ENCODE peak calls at places on chromosomes 11 and 22, in eight cellular contexts. M is nephron progenitor cell; Y is foreskin fibroblast; W is cardiac muscle cell; P is BJ; F is H9; I is vagina; J is CD4-positive, alpha-beta T cell. B is an unnamed sample.

GRCh38 chr11:65266210-65266609 is 4.4 kb downstream of the POLA2 start:
- DNase-seq in M (no peak), Y (no peak), W (no peak), P (no peak), F (no peak), I (no peak), J (no peak), B (no peak)

GRCh38 chr11:11960687-11961086 is 47.7 kb downstream of the DKK3 start:
- DNase-seq in M (no peak), Y (no peak), W (no peak), P (no peak), F (no peak), I (no peak), J (no peak), B (no peak)

GRCh38 chr22:30408388-30409101 is 11.7 kb downstream of the SEC14L2 start:
- DNase-seq in M (no peak), Y (peak; percentile 77), W (no peak), P (peak; percentile 62), F (no peak), I (no peak), J (no peak), B (no peak)

GRCh38 chr11:59616396-59616982 is 915 bp upstream of the OSBP start:
- DNase-seq in M (no peak), Y (no peak), W (no peak), P (no peak), F (no peak), I (no peak), J (no peak), B (no peak)

GRCh38 chr11:44638032-44638431 is 72.6 kb downstream of the CD82 start:
- DNase-seq in M (no peak), Y (no peak), W (peak; percentile 41), P (no peak), F (no peak), I (no peak), J (no peak), B (no peak)

GRCh38 chr11:45022294-45023064 is 71.8 kb upstream of the TP53I11 start:
- DNase-seq in M (no peak), Y (no peak), W (peak; percentile 53), P (no peak), F (no peak), I (no peak), J (no peak), B (no peak)

GRCh38 chr22:48320048-48320655 is 1507.5 kb downstream of the BRD1 start:
- DNase-seq in M (no peak), Y (no peak), W (no peak), P (no peak), F (no peak), I (no peak), J (no peak), B (no peak)

GRCh38 chr11:128549256-128549944 is 38.0 kb downstream of the ETS1 start:
- DNase-seq in M (no peak), Y (no peak), W (peak; percentile 92), P (no peak), F (no peak), I (no peak), J (no peak), B (no peak)

GRCh38 chr11:520428-521178 is 13.6 kb upstream of the RNH1 start:
- DNase-seq in M (no peak), Y (no peak), W (no peak), P (no peak), F (peak; percentile 33), I (no peak), J (no peak), B (no peak)

GRCh38 chr11:515131-515530 is 8.1 kb upstream of the RNH1 start:
- DNase-seq in M (no peak), Y (no peak), W (no peak), P (no peak), F (no peak), I (no peak), J (no peak), B (no peak)

GRCh38 chr11:521179-521688 is 14.1 kb downstream of the HRAS start:
- DNase-seq in M (no peak), Y (no peak), W (no peak), P (no peak), F (no peak), I (no peak), J (no peak), B (no peak)

GRCh38 chr11:516400-516799 is 9.4 kb upstream of the RNH1 start:
- DNase-seq in M (no peak), Y (no peak), W (no peak), P (no peak), F (no peak), I (no peak), J (no peak), B (no peak)

DNA sequence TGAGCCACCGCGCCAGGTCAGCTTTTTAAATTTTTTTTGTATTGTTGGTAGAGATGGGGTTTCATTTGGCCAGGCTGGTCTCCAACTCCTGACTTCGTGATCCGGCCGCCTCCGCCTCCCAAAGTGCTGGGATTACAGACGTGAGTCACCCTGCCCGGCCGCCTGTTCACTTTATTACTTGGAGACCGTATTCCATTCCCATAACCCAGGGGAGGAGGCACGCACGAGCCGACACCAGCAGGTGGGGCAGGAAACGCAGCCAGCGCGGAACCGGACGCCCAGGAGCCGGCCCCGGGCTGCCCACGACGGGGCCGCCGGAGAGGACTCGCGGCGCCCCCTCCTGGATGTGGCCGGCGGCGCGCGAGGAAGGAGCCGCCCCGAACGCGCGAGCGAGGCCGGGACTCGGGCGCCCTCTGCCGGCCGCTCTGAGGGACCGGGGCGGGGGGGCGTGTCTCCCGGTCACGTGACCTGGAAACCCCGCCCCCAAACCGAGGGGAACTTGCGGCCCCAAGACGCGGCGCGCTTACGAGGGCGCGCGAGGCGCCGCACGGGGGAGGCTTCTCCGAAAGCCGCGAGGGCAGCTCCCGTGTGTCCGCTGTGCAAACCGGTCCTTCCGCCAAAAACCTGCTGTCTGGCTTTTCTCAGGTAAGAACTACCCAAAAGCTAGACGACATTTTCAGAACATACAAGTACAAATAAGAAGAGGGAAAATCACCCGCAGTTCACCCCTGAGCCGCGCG is 11.6 kb upstream of the RNH1 start:
- DNase-seq in M (peak; percentile 82), Y (peak; percentile 97), W (peak; percentile 96), P (peak; percentile 94), F (peak; percentile 87), I (peak; percentile 96), J (peak; percentile 94), B (peak; percentile 86)
- TF ChIP-seq CTCF in M (peak; percentile 87), Y (peak; percentile 79), W (peak; percentile 88), P (peak; percentile 56), F (peak; percentile 100), I (peak; percentile 98), J (peak; percentile 96), B (peak; percentile 100)

DNA sequence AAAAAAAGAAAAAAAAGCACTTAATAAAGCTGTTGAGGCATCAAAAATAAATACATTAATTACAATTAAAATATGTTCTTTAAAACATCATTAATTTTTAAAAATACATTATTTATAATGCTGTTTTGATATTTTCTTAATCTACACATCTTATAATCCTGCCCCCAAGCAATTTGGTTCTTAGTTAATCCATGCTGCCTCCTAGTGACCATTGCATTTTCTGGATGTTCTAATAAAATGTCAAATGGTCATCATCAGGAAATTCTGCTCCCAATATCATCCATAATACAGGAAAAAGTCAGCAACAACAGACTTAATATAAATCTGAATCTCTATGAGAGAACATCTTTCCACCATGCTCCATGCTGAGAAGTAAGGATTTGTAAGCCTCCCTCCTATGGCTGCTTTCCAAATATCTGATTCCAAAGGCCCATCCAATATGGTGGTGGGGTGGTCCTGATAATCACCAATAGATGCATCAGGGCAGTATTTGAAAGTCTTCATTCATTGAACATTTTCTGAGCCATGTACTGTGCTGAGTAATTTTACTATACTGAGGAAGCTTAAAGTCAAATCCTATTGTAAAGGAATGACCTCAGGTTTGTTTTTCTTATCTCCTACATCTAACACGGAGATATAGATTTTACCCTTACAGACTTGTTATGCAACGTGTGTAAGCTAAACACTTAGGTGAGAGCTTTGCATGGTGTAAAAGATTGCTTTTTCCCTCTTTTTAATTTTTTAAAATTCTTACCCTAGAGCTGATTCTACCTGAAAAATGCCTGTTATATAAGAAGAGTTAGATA is 124.7 kb upstream of the BMAL1 start:
- DNase-seq in M (no peak), Y (no peak), W (peak; percentile 53), P (no peak), F (no peak), I (no peak), J (no peak), B (no peak)
- TF ChIP-seq CTCF in M (peak; percentile 37), Y (peak; percentile 51), W (peak; percentile 61), P (peak; percentile 55), F (peak; percentile 67), I (no peak), J (no peak), B (no peak)

GRCh38 chr22:33918676-33919590 is 1.3 kb downstream of the LARGE1 start:
- DNase-seq in M (peak; percentile 6), Y (no peak), W (peak; percentile 20), P (no peak), F (no peak), I (no peak), J (no peak), B (no peak)

GRCh38 chr22:33919591-33920501 is at the start of gene LARGE1:
- DNase-seq in M (peak; percentile 63), Y (peak; percentile 10), W (peak; percentile 47), P (no peak), F (peak; percentile 64), I (peak; percentile 91), J (no peak), B (peak; percentile 46)

GRCh38 chr22:33914699-33915098 is 5.6 kb downstream of the LARGE1 start:
- DNase-seq in M (no peak), Y (no peak), W (no peak), P (no peak), F (no peak), I (no peak), J (no peak), B (no peak)

GRCh38 chr22:33920927-33921575 is 775 bp upstream of the LARGE1 start:
- DNase-seq in M (peak; percentile 100), Y (peak; percentile 92), W (peak; percentile 98), P (peak; percentile 79), F (peak; percentile 98), I (peak; percentile 98), J (peak; percentile 71), B (peak; percentile 100)

DNA sequence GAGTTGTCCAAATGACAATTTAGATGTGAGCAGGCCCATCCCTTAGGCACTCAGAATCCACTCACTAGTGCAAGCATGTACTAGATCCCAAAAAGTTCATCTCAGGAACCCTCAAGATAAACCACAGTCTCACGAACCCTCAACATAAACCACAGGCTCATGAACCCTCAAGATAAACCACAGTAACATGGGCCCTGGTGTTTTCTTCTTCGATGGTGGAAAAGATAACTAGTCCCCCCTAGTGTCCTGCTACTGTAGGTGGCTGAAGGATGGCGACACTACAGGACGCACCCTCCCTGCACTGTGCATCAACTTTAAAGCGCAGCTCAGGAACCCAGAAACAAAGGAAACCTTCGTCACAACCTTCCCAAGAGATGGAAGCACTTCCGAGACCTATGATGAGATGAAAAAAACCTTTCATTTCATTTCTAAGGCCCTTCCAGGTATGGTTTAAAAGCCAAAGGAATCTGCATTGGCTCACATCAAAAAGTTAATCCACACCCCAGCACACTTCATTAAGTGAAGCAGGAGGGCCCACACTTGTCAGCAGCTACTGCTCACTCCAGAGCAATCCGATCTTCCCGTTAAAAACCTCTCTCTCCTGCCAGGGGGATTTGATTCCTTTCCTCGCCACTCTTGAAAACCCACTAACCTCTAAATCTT is 2.4 kb downstream of the LARGE1 start:
- DNase-seq in M (peak; percentile 10), Y (no peak), W (no peak), P (no peak), F (peak; percentile 48), I (no peak), J (no peak), B (no peak)
- TF ChIP-seq CTCF in M (peak; percentile 19), Y (peak; percentile 32), W (no peak), P (peak; percentile 15), F (peak; percentile 57), I (no peak), J (no peak), B (no peak)

DNA sequence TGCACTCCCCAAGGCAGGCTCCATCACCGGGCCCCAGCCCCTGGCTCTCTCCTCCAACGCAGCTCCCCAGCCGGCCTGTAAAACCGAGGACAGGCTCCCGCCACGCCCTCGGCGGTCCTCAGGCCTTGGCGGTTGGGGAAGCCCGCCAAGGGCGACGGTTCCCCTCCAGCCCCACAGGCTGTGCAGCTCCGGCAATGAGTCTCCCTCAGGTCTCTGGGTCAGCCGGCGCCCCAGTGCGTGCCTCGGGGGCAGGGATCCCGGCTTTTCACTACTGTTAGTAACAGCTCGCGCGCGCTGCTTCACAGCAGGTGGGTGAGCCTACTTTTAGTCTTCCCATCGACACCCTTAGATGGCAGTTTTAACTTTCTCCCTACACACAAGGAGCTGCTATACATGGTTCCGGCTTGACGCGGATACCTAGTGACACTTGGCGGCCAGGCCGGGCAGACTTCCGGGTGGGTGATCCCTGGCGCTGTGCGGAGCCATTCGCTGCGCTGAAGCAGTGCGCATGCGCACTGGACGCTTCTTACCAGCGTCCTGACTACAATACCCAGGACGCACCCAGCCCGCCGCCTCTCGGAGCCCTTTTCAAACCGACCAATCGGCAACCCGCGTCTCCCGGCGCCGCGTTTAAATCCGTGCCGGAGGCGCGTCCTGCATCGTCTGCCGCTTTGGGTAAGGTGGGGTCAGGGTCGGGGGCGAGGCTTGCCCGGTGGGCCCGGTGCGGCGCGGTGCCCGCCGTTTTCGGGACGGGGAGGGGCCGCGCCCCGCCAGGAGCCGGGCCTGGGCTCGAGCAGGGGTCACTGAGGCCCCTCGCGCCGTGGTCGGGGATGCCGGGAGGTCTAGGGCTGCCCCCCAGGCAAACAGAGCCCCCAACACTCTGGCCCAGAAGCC is at the start of gene GTSE1:
- DNase-seq in M (peak; percentile 96), Y (peak; percentile 97), W (peak; percentile 98), P (peak; percentile 87), F (peak; percentile 98), I (peak; percentile 95), J (peak; percentile 93), B (peak; percentile 92)
- TF ChIP-seq CTCF in M (no peak), Y (no peak), W (peak; percentile 8), P (peak; percentile 18), F (peak; percentile 19), I (no peak), J (peak; percentile 21), B (no peak)